ENCODE peak calls at places on chromosomes 16 and 17, in seven cellular contexts. N, I, O, C, J, M and R are unnamed samples.

GRCh38 chr17:13154932-13155331 is 137.1 kb upstream of the ELAC2 start:
- DNase-seq in N (no peak), I (no peak), O (no peak), C (no peak), J (no peak), M (no peak), R (no peak)

GRCh38 chr17:43427362-43428043 is 28.7 kb downstream of the ARL4D start:
- DNase-seq in N (no peak), I (no peak), O (no peak), C (peak), J (no peak), M (no peak), R (no peak)

GRCh38 chr17:43879723-43880419 is 27.5 kb downstream of the MPP2 start:
- DNase-seq in N (no peak), I (no peak), O (no peak), C (no peak), J (no peak), M (no peak), R (peak)

GRCh38 chr16:50505714-50506542 is 42.3 kb upstream of the NKD1 start:
- DNase-seq in N (no peak), I (no peak), O (peak), C (no peak), J (no peak), M (no peak), R (no peak)

GRCh38 chr17:4173771-4174170 is 30.8 kb downstream of the CYB5D2 start:
- DNase-seq in N (no peak), I (no peak), O (no peak), C (no peak), J (no peak), M (no peak), R (no peak)

GRCh38 chr16:813204-813915 is 12.8 kb upstream of the GNG13 start:
- DNase-seq in N (peak), I (no peak), O (peak), C (peak), J (no peak), M (peak), R (no peak)

GRCh38 chr17:71846561-71846960 is 274.3 kb upstream of the SOX9 start:
- DNase-seq in N (no peak), I (no peak), O (no peak), C (no peak), J (peak), M (no peak), R (no peak)

GRCh38 chr16:27253526-27253930 is 15.0 kb downstream of the NSMCE1 start:
- DNase-seq in N (peak), I (no peak), O (no peak), C (no peak), J (peak), M (no peak), R (peak)

GRCh38 chr16:65278874-65279273 is 157.0 kb upstream of the CDH11 start:
- DNase-seq in N (no peak), I (no peak), O (no peak), C (no peak), J (no peak), M (no peak), R (no peak)

GRCh38 chr17:55735784-55736405 is 13.2 kb upstream of the TMEM100 start:
- DNase-seq in N (peak), I (no peak), O (peak), C (peak), J (peak), M (peak), R (no peak)

GRCh38 chr16:31386157-31386984 is 6.8 kb upstream of the ITGAD start:
- DNase-seq in N (peak), I (peak), O (no peak), C (no peak), J (no peak), M (peak), R (peak)

DNA sequence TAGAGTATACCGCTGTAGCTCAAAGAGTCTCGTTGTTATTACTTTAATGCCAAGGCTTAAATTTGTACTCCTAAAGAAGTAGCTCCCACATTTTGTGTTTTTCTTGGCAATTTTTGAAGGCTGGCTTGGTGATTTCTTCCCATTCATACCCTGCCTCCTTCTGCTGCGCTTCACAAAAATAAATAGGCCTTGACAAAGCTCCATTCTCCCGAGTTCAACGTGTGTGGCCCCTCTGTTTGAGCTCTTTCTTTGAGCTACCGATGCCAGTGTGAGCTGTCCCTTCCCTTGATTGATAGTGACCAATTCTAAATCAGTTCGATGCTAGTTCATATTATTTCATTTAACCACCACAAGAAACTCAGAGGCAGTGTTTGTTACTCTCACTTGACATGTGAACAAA is 96.7 kb downstream of the MAP2K6 start:
- DNase-seq in N (no peak), I (no peak), O (peak), C (no peak), J (no peak), M (no peak), R (no peak)
- H3K4me3 ChIP-seq in N (no peak), I (no peak), O (no peak), C (no peak), J (no peak), M (no peak), R (no peak)

DNA sequence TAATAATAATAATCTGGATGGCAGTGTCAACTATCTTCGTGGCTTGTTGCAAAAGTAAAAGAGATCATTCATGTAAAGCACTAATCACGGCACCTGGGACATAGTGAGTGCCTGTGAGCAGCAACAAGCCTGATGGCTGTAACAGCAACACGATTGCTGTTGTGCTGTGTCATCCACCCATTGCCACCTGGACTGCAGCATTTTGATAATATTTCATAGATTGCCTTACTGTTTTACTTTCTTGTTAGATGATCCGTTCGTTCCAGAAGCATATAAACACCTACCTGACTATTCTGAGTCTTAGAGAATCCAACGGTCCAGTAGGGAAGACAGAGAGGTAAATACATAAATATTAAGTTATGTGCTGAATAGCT is 3.1 kb upstream of the MRPS23 start:
- DNase-seq in N (no peak), I (no peak), O (no peak), C (no peak), J (no peak), M (no peak), R (no peak)
- H3K4me3 ChIP-seq in N (no peak), I (no peak), O (no peak), C (no peak), J (no peak), M (no peak), R (no peak)

DNA sequence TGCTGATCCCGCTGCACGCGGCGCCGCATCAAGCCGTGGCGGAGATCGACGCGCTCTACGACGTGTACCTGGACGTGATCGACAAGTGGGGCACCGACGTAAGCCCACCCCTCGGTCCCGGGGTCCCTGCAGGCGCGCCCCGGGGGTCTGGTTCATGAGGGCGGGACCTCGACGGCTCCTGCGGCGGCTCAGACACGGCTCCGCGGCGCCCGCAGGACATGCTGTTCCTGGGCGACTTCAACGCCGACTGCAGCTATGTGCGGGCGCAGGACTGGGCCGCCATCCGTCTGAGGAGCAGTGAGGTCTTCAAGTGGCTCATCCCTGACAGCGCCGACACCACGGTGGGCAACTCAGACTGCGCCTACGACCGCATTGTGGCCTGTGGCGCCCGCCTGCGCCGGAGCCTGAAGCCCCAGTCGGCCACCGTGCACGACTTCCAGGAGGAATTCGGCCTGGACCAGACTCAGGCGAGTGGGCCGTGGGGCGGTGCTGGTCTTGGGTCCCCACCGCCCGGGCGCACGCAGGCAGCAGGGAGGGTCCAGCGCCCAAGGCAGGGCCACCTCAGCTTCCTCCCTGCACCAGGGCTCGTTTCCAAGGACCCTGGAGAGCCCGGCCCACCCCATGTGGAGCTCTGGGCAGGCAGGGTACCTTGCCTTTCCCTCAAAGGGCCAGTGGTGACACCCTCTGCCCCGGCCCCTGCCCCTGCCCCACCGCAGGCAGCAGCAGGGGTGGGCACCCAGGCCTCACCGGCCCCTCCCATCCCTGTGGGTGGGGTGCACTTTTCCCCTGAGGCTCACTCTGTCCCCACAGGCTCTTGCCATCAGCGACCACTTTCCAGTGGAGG is 1.5 kb downstream of the DNASE1L2 start:
- DNase-seq in N (no peak), I (no peak), O (peak), C (no peak), J (no peak), M (no peak), R (no peak)
- H3K4me3 ChIP-seq in N (peak), I (no peak), O (peak), C (no peak), J (no peak), M (no peak), R (no peak)

DNA sequence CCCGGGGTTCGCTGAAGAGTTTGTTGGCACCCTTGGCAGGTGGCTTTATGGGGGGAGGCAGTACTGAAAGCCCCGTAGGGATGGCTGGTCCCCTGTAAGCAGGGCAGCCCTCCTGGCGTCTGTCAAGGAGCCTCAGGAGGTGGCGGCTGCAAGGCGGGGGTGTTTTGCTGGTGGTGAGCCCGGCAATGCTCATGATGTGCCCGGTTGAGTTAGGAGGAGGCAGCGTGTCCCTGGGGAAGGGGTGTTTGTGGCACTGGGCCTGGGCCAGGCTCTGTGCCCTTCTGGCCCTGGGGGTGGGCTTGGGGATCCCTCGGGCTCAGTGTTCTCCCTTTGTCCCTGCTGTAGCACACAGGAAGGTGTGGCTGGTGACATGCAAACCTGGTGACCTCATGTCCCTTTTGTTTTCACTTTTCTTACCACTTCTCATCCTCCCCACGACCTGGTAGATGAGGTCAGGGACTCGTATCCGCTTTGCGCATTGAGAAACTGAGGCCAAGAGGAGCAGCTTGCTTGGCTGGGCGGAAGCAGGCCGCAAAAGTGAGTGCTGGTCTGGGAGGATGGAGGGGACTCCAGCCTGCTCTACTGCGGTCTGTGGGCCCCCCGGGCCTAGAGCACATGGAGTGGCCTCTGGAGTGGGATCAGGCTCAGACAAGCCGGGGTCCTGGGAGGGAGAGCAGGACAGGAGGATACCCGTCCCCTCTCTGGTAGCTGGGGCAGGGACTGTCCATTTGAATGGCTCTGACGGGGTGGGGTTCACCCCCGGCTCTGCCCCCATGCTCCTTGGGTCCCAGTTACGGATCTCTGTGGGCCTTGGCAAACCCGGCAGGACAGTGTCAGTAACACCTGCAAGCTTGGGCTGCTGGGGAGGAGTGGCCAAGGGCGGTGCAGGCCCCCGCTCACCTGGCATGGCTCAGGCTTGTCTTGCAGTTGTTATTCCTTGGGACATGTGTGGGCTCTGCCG is 2.2 kb downstream of the SNN start:
- DNase-seq in N (no peak), I (no peak), O (no peak), C (no peak), J (no peak), M (no peak), R (no peak)
- H3K4me3 ChIP-seq in N (no peak), I (no peak), O (peak), C (no peak), J (no peak), M (no peak), R (no peak)

GRCh38 chr17:39027440-39028035 is 60.3 kb upstream of the FBXO47 start:
- DNase-seq in N (no peak), I (no peak), O (peak), C (no peak), J (no peak), M (no peak), R (no peak)
- H3K4me3 ChIP-seq in N (peak), I (no peak), O (peak), C (peak), J (no peak), M (peak), R (peak)

DNA sequence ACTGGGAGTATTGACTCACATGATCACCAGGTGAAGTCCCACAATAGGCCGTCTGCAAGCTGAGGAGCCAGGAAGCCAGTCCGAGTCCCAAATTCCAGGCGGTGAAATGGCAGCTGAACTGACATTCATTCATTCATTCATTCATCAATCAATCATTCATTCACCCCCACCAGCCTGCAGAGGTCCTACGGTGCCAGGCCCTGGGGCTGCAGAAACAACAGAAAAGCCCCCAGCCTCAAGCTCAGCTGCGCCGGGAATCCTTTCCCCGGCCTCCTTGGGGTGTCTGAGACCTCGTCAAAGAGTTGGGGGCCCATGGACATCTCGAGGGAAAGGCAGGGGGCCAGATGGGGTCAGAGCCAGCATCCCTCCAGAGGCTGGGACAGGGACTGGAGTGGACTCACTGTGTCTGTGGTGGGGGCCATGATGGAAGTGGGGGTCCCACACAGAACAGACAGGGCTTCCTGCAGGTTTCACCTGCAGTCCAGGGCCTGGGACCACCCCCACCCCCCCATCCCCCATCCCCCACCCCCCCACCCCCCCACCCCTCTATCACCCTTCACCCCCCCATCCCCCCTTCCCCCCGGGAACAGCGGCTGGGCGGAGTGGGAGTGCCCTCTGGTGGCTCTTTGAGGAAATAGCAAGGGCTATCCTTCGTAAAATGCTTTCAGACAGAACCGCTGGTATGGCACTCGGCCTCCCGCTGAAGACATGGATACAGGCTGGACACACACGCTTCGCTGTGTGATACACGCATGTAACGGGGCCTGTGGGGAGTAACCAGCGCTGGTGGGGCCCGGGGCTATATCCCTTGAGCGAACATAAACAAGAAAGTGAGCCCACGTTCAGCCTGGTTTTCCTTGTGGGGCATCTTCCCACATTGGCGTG is 8.5 kb upstream of the ZC3H18 start:
- DNase-seq in N (peak), I (no peak), O (peak), C (peak), J (peak), M (peak), R (no peak)
- H3K4me3 ChIP-seq in N (no peak), I (peak), O (no peak), C (peak), J (peak), M (peak), R (peak)

DNA sequence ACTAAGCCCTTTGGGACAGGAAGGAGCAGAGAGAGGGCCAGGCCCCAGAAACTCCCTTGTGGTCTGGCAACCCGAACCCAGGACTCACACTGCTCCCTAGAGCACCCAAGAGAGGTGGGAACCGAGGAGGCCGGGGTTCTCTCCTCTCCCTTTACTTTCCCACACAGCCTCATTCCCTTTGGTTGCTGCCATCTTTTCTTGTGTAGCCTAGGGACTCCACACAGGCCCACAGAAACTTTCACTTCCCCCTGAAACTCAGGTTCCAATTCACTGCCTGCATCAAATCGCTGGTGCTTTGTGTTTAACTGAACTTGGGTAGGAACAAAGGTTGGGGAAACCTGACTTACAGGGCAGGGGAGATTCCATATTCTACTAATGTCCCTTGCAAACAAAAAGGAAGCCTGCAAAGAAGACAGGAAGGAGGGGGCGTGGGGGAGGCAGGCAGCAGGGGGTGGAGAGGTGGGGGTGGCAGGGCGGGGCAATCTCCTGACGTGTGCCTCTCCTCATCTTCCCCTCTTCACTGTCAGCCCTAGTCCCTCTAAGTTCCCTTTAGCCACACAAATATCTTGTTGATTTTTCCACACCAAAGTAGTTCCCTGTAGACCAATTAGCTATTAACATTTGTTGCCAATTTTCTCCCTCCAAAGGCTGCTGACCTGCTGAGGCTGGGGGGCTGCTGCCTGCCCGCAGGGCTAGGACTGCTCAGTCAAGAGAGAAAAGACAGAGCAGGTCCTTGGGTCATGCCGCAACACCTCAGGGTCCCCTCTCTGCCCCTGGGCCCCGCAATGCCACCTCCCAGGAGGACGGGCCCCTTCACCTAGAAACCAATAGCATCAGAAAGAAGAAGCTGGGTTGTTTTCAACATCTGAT is 8.0 kb downstream of the ST3GAL2 start:
- DNase-seq in N (no peak), I (no peak), O (no peak), C (no peak), J (no peak), M (peak), R (no peak)
- H3K4me3 ChIP-seq in N (no peak), I (no peak), O (no peak), C (no peak), J (no peak), M (no peak), R (no peak)